ENCODE peak calls at places on chromosomes 11 and 22, in seven cellular contexts. B is tibial nerve; A is fibroblast of pulmonary artery; Q is CD4-positive, alpha-beta memory T cell; P is lung; G is CD4-positive, CD25-positive, alpha-beta regulatory T cell; C is IMR-90. N is an unnamed sample.

GRCh38 chr11:7414729-7415536 is 70.4 kb upstream of the OLFML1 start:
- DNase-seq in B (no peak), A (no peak), Q (no peak), P (no peak), G (no peak), C (no peak), N (no peak)

GRCh38 chr11:102318469-102318868 is 1.2 kb downstream of the BIRC3 start:
- DNase-seq in B (no peak), A (no peak), Q (peak; percentile 66), P (no peak), G (peak; percentile 74), C (peak; percentile 48), N (no peak)

GRCh38 chr22:30243671-30244465 is 2.7 kb downstream of the LIF start:
- DNase-seq in B (no peak), A (no peak), Q (no peak), P (no peak), G (no peak), C (no peak), N (no peak)

GRCh38 chr11:80967649-80968048 is 1526.8 kb upstream of the TENM4 start:
- DNase-seq in B (no peak), A (no peak), Q (no peak), P (no peak), G (no peak), C (no peak), N (no peak)

GRCh38 chr22:23569716-23570115 is 10.4 kb downstream of the IGLL1 start:
- DNase-seq in B (no peak), A (no peak), Q (no peak), P (no peak), G (no peak), C (no peak), N (no peak)

GRCh38 chr11:19437760-19438159 is 197.0 kb upstream of the E2F8 start:
- DNase-seq in B (no peak), A (peak; percentile 80), Q (no peak), P (no peak), G (no peak), C (peak; percentile 89), N (no peak)

GRCh38 chr22:28283025-28283654 is 364.1 kb upstream of the PITPNB start:
- DNase-seq in B (no peak), A (peak; percentile 26), Q (no peak), P (no peak), G (no peak), C (peak; percentile 52), N (no peak)

GRCh38 chr11:120766318-120766717 is 254.8 kb downstream of the GRIK4 start:
- DNase-seq in B (no peak), A (no peak), Q (no peak), P (no peak), G (no peak), C (no peak), N (no peak)

GRCh38 chr11:130383363-130384168 is 44.8 kb downstream of the ADAMTS8 start:
- DNase-seq in B (no peak), A (peak; percentile 67), Q (no peak), P (no peak), G (no peak), C (peak; percentile 100), N (no peak)

GRCh38 chr11:122253541-122254317 is 137.7 kb upstream of the BLID start:
- DNase-seq in B (no peak), A (peak; percentile 58), Q (no peak), P (no peak), G (no peak), C (peak; percentile 52), N (no peak)

GRCh38 chr11:67289651-67290479 is 762 bp downstream of the ANKRD13D start:
- DNase-seq in B (no peak), A (no peak), Q (no peak), P (no peak), G (no peak), C (no peak), N (peak; percentile 21)

GRCh38 chr11:34214961-34215805 is 109.8 kb downstream of the NAT10 start:
- DNase-seq in B (no peak), A (no peak), Q (no peak), P (no peak), G (no peak), C (peak; percentile 78), N (no peak)

GRCh38 chr11:92349478-92350156 is 125.0 kb downstream of the FAT3 start:
- DNase-seq in B (no peak), A (no peak), Q (no peak), P (no peak), G (no peak), C (no peak), N (no peak)

GRCh38 chr11:97548280-97548679 is 1158.5 kb downstream of the JRKL start:
- DNase-seq in B (no peak), A (no peak), Q (no peak), P (no peak), G (no peak), C (no peak), N (no peak)

GRCh38 chr11:126829716-126830115 is 170.9 kb downstream of the KIRREL3 start:
- DNase-seq in B (no peak), A (no peak), Q (no peak), P (no peak), G (no peak), C (no peak), N (no peak)

GRCh38 chr22:41415554-41415953 is 31.0 kb downstream of the TOB2 start:
- DNase-seq in B (no peak), A (no peak), Q (no peak), P (no peak), G (no peak), C (no peak), N (no peak)
- H3K4me3 ChIP-seq in B (no peak overlapping the region), A (no peak overlapping the region), Q (peak overlapping the region; percentile 18), P (no peak overlapping the region), G (peak overlapping the region; percentile 32), C (no peak overlapping the region), N (peak overlapping the region; percentile 77)

GRCh38 chr22:38313384-38313955 is 3.8 kb downstream of the CSNK1E start:
- DNase-seq in B (no peak), A (peak; percentile 91), Q (peak; percentile 19), P (no peak), G (peak; percentile 35), C (peak; percentile 96), N (peak; percentile 52)
- H3K4me3 ChIP-seq in B (peak overlapping the region; percentile 94), A (peak overlapping the region; percentile 63), Q (no peak overlapping the region), P (no peak overlapping the region), G (no peak overlapping the region), C (peak overlapping the region; percentile 92), N (peak overlapping the region; percentile 68)

DNA sequence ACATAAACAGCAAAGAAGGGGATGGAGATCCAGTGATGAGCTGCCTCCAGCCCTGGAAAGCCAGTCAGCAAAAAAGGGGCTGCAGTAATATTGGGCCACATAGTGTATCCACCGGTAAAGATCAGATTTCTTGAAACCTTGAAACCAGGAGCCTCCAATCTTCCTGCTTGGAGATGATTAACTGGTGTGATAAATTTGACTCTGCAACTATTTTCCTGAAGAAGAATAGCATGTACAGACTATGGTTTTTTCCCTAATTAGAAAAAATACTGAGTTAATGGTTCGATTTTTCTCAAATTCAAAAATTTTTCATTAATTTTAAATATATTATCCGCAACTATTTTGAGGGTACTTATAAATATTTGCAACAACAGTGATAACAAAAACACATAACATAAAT is at the start of gene OR51B2:
- DNase-seq in B (no peak), A (no peak), Q (no peak), P (no peak), G (no peak), C (no peak), N (no peak)
- H3K4me3 ChIP-seq in B (no peak within 1 kb of the TSS), A (no peak within 1 kb of the TSS), Q (no peak within 1 kb of the TSS), P (no peak within 1 kb of the TSS), G (no peak within 1 kb of the TSS), C (no peak within 1 kb of the TSS), N (no peak within 1 kb of the TSS)

GRCh38 chr22:38454361-38455062 is 487 bp downstream of the KCNJ4 start:
- DNase-seq in B (no peak), A (no peak), Q (peak; percentile 22), P (no peak), G (peak; percentile 53), C (no peak), N (peak; percentile 35)

GRCh38 chr22:38454011-38454360 is 1.0 kb downstream of the KCNJ4 start:
- DNase-seq in B (no peak), A (no peak), Q (no peak), P (no peak), G (no peak), C (no peak), N (no peak)

GRCh38 chr22:38456272-38456837 is 1.4 kb upstream of the KCNJ4 start:
- DNase-seq in B (no peak), A (no peak), Q (no peak), P (no peak), G (no peak), C (no peak), N (no peak)

GRCh38 chr22:38455530-38456271 is 702 bp upstream of the KCNJ4 start:
- DNase-seq in B (no peak), A (no peak), Q (no peak), P (no peak), G (no peak), C (peak; percentile 26), N (no peak)

GRCh38 chr22:38455063-38455529 is at the start of gene KCNJ4:
- DNase-seq in B (no peak), A (no peak), Q (no peak), P (no peak), G (no peak), C (no peak), N (no peak)
- H3K4me3 ChIP-seq in B (peak within 1 kb of the TSS; percentile 32), A (peak within 1 kb of the TSS; percentile 29), Q (peak within 1 kb of the TSS; percentile 22), P (peak within 1 kb of the TSS; percentile 12), G (no peak within 1 kb of the TSS), C (peak within 1 kb of the TSS; percentile 37), N (peak within 1 kb of the TSS; percentile 20)

DNA sequence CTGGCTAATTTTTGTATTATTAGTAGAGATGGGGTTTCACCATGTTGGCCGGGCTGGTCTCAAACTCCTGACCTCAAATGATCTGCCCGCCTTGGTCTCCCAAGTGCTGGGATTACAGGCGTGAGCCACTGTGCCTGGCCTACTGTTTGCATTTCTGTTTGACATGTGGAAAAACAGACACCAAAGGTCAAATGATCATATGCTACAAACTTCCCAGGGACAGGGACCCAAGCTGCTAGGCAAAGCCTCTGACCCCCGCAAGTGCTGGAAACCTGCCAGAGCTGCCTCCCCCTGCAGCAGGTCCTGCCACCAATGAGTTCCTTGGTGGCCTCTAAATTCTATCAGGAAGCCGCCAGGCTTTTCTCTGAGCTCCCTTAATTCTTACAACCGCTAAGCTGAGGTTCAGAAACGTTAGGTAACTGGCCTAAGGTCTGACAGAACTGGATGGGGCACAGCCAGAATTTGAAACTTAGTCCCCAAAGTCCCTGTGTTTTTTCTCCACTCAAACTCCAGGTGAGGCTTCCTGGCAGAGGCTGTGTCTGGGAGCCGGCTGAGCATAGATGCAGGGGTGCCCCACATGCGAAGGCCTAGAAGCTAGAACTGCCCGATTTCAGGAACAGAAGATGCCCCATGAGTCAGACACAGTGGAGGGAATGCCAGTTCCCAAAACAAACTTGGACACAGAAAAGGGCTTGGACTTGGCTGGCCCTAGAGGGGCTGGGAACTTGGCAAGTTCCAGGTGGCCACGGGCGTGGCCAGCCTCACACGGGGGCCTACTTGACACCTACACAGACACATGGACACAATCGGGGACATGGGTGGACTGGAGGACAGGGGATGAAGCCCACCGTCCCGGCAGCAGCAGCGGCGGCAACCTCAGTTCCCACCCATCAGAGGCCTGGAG is 7.4 kb downstream of the CSNK1E start:
- DNase-seq in B (no peak), A (no peak), Q (no peak), P (no peak), G (no peak), C (no peak), N (no peak)
- H3K4me3 ChIP-seq in B (no peak overlapping the region), A (no peak overlapping the region), Q (no peak overlapping the region), P (no peak overlapping the region), G (no peak overlapping the region), C (no peak overlapping the region), N (no peak overlapping the region)

DNA sequence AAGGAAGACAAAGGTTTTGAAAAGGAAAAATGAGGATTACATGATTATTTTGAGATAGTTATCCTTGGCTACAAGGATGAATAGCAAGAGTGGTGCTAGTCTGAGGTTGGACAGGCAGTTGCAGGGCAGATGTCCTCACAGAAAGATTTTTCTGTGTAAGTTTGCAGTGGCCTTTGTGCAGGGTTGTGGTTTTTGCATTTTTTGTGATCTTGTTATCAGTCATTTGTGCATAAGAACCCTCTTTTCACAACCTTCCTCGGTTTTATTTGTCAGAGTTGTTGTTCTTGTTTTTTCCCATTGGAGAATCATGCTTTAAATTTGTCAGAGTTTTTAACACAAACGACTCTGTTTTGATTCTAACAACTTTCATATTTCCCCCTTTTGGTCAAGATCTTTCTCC is 1.4 kb downstream of the CCDC134 start:
- DNase-seq in B (no peak), A (no peak), Q (no peak), P (no peak), G (peak; percentile 8), C (no peak), N (no peak)
- H3K4me3 ChIP-seq in B (no peak overlapping the region), A (no peak overlapping the region), Q (peak overlapping the region; percentile 91), P (no peak overlapping the region), G (peak overlapping the region; percentile 94), C (no peak overlapping the region), N (peak overlapping the region; percentile 81)